ENCODE peak calls at places on chromosomes 11 and 22, in six cellular contexts. One of them, this sample, is unnamed.
A peak's percentile ranks its signal among the peaks of the same experiment; 100 is the strongest.

GRCh38 chr22:22397292-22397870 is 111.2 kb downstream of the ZNF280B start:
- DNase-seq in chondrocyte: no peak
- DNase-seq in heart right ventricle: no peak
- DNase-seq in suprapubic skin: no peak
- DNase-seq in astrocyte of the spinal cord: peak; percentile 17
- DNase-seq in mucosa of descending colon: no peak
- DNase-seq in this sample: no peak

GRCh38 chr22:27554106-27554814 is 247.3 kb downstream of the MN1 start:
- DNase-seq in heart right ventricle: no peak
- DNase-seq in astrocyte of the spinal cord: peak; percentile 36
- DNase-seq in suprapubic skin: no peak
- DNase-seq in mucosa of descending colon: peak; percentile 62
- DNase-seq in chondrocyte: no peak
- DNase-seq in this sample: no peak

GRCh38 chr11:67563354-67564114 is 20.1 kb upstream of the GSTP1 start:
- DNase-seq in mucosa of descending colon: peak; percentile 68
- DNase-seq in chondrocyte: no peak
- DNase-seq in heart right ventricle: peak; percentile 38
- DNase-seq in suprapubic skin: no peak
- DNase-seq in astrocyte of the spinal cord: peak; percentile 87
- DNase-seq in this sample: no peak

GRCh38 chr22:23063539-23064380 is 6.6 kb upstream of the GNAZ start:
- DNase-seq in chondrocyte: peak; percentile 85
- DNase-seq in astrocyte of the spinal cord: no peak
- DNase-seq in heart right ventricle: peak; percentile 9
- DNase-seq in suprapubic skin: peak; percentile 77
- DNase-seq in mucosa of descending colon: no peak
- DNase-seq in this sample: no peak

GRCh38 chr11:6269994-6270393 is 10.4 kb downstream of the CCKBR start:
- DNase-seq in suprapubic skin: no peak
- DNase-seq in mucosa of descending colon: no peak
- DNase-seq in astrocyte of the spinal cord: no peak
- DNase-seq in heart right ventricle: no peak
- DNase-seq in chondrocyte: no peak
- DNase-seq in this sample: no peak

GRCh38 chr22:48592066-48592345 is 1235.7 kb downstream of the BRD1 start:
- DNase-seq in chondrocyte: no peak
- DNase-seq in mucosa of descending colon: no peak
- DNase-seq in suprapubic skin: no peak
- DNase-seq in heart right ventricle: no peak
- DNase-seq in astrocyte of the spinal cord: no peak
- DNase-seq in this sample: no peak

GRCh38 chr11:67484847-67485311 is 2.1 kb downstream of the AIP start:
- DNase-seq in astrocyte of the spinal cord: no peak
- DNase-seq in mucosa of descending colon: no peak
- DNase-seq in suprapubic skin: peak; percentile 78
- DNase-seq in chondrocyte: no peak
- DNase-seq in heart right ventricle: no peak
- DNase-seq in this sample: no peak

GRCh38 chr22:29716814-29717213 is 3.0 kb upstream of the CABP7 start:
- DNase-seq in suprapubic skin: no peak
- DNase-seq in chondrocyte: no peak
- DNase-seq in astrocyte of the spinal cord: peak; percentile 76
- DNase-seq in heart right ventricle: peak; percentile 54
- DNase-seq in mucosa of descending colon: peak; percentile 72
- DNase-seq in this sample: peak; percentile 84

GRCh38 chr11:102920118-102920684 is 35.3 kb downstream of the MMP13 start:
- DNase-seq in suprapubic skin: no peak
- DNase-seq in chondrocyte: no peak
- DNase-seq in mucosa of descending colon: no peak
- DNase-seq in heart right ventricle: no peak
- DNase-seq in astrocyte of the spinal cord: no peak
- DNase-seq in this sample: no peak

GRCh38 chr11:122923302-122923701 is 40.7 kb downstream of the JHY start:
- DNase-seq in astrocyte of the spinal cord: no peak
- DNase-seq in chondrocyte: no peak
- DNase-seq in suprapubic skin: no peak
- DNase-seq in heart right ventricle: no peak
- DNase-seq in mucosa of descending colon: no peak
- DNase-seq in this sample: no peak

GRCh38 chr11:72812604-72812967 is 1.6 kb upstream of the ATG16L2 start:
- DNase-seq in astrocyte of the spinal cord: no peak
- DNase-seq in chondrocyte: no peak
- DNase-seq in heart right ventricle: no peak
- DNase-seq in suprapubic skin: no peak
- DNase-seq in mucosa of descending colon: no peak
- DNase-seq in this sample: no peak

GRCh38 chr11:72814831-72815618 is 814 bp downstream of the ATG16L2 start:
- DNase-seq in suprapubic skin: no peak
- DNase-seq in heart right ventricle: no peak
- DNase-seq in astrocyte of the spinal cord: peak; percentile 68
- DNase-seq in chondrocyte: peak; percentile 77
- DNase-seq in mucosa of descending colon: peak; percentile 58
- DNase-seq in this sample: no peak

GRCh38 chr11:72812968-72813739 is 1.1 kb upstream of the ATG16L2 start:
- DNase-seq in astrocyte of the spinal cord: peak; percentile 39
- DNase-seq in mucosa of descending colon: peak; percentile 78
- DNase-seq in chondrocyte: no peak
- DNase-seq in suprapubic skin: no peak
- DNase-seq in heart right ventricle: no peak
- DNase-seq in this sample: no peak

GRCh38 chr11:72813740-72814138 is 472 bp upstream of the ATG16L2 start:
- DNase-seq in astrocyte of the spinal cord: no peak
- DNase-seq in mucosa of descending colon: peak; percentile 87
- DNase-seq in suprapubic skin: no peak
- DNase-seq in chondrocyte: peak; percentile 95
- DNase-seq in heart right ventricle: peak; percentile 86
- DNase-seq in this sample: no peak

GRCh38 chr11:72814139-72814830 is at the start of gene ATG16L2:
- DNase-seq in suprapubic skin: peak; percentile 91
- DNase-seq in astrocyte of the spinal cord: peak; percentile 92
- DNase-seq in mucosa of descending colon: peak; percentile 87
- DNase-seq in heart right ventricle: peak; percentile 90
- DNase-seq in chondrocyte: peak; percentile 94
- DNase-seq in this sample: peak; percentile 83
- TF ChIP-seq CTCF in suprapubic skin: peak; percentile 19
- TF ChIP-seq CTCF in astrocyte of the spinal cord: no peak
- TF ChIP-seq CTCF in mucosa of descending colon: peak; percentile 25
- TF ChIP-seq CTCF in heart right ventricle: peak; percentile 27
- TF ChIP-seq CTCF in chondrocyte: peak; percentile 49
- TF ChIP-seq CTCF in this sample: peak; percentile 29

DNA sequence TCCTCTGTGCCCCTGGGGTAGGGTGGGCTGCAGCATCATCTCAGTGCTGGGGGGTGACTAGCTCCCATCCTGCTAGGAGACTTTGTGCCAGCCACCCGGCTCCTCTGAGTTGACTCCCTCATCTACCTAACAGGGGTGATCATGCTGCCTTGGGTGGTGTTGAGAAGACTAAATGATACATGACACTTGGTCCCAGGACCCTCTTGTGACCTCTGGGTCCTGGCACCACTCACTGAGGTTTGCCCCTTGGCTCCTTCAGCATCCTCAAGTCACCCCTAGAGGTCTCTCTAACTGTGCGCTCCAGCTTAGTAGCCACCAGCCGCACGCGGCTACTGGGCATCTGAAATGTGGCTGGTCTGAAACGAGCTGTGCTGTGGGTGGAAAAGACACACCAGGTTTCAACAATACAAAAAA is 72.1 kb downstream of the LRRC32 start:
- DNase-seq in heart right ventricle: peak; percentile 51
- DNase-seq in chondrocyte: no peak
- DNase-seq in astrocyte of the spinal cord: peak; percentile 51
- DNase-seq in mucosa of descending colon: no peak
- DNase-seq in suprapubic skin: peak; percentile 77
- DNase-seq in this sample: no peak
- TF ChIP-seq CTCF in heart right ventricle: peak; percentile 35
- TF ChIP-seq CTCF in chondrocyte: peak; percentile 77
- TF ChIP-seq CTCF in astrocyte of the spinal cord: peak; percentile 62
- TF ChIP-seq CTCF in mucosa of descending colon: no peak
- TF ChIP-seq CTCF in suprapubic skin: no peak
- TF ChIP-seq CTCF in this sample: peak; percentile 53

GRCh38 chr11:9056467-9056866 is 34.9 kb downstream of the SCUBE2 start:
- DNase-seq in suprapubic skin: no peak
- DNase-seq in mucosa of descending colon: no peak
- DNase-seq in astrocyte of the spinal cord: no peak
- DNase-seq in heart right ventricle: no peak
- DNase-seq in chondrocyte: no peak
- DNase-seq in this sample: no peak

GRCh38 chr11:9061807-9062206 is 29.6 kb downstream of the SCUBE2 start:
- DNase-seq in astrocyte of the spinal cord: no peak
- DNase-seq in mucosa of descending colon: no peak
- DNase-seq in heart right ventricle: no peak
- DNase-seq in suprapubic skin: no peak
- DNase-seq in chondrocyte: no peak
- DNase-seq in this sample: no peak

GRCh38 chr11:9057032-9057431 is 34.4 kb downstream of the SCUBE2 start:
- DNase-seq in suprapubic skin: no peak
- DNase-seq in chondrocyte: no peak
- DNase-seq in mucosa of descending colon: no peak
- DNase-seq in astrocyte of the spinal cord: peak; percentile 22
- DNase-seq in heart right ventricle: no peak
- DNase-seq in this sample: no peak

GRCh38 chr11:9057888-9058287 is 33.5 kb downstream of the SCUBE2 start:
- DNase-seq in suprapubic skin: no peak
- DNase-seq in astrocyte of the spinal cord: no peak
- DNase-seq in heart right ventricle: no peak
- DNase-seq in chondrocyte: no peak
- DNase-seq in mucosa of descending colon: no peak
- DNase-seq in this sample: no peak

GRCh38 chr11:9060700-9061111 is 30.7 kb downstream of the SCUBE2 start:
- DNase-seq in suprapubic skin: no peak
- DNase-seq in mucosa of descending colon: no peak
- DNase-seq in astrocyte of the spinal cord: no peak
- DNase-seq in heart right ventricle: no peak
- DNase-seq in chondrocyte: no peak
- DNase-seq in this sample: no peak
- TF ChIP-seq CTCF in suprapubic skin: no peak
- TF ChIP-seq CTCF in mucosa of descending colon: no peak
- TF ChIP-seq CTCF in astrocyte of the spinal cord: no peak
- TF ChIP-seq CTCF in heart right ventricle: no peak
- TF ChIP-seq CTCF in chondrocyte: no peak
- TF ChIP-seq CTCF in this sample: peak; percentile 23

GRCh38 chr11:17692006-17692405 is 27.4 kb upstream of the MYOD1 start:
- DNase-seq in astrocyte of the spinal cord: no peak
- DNase-seq in heart right ventricle: no peak
- DNase-seq in mucosa of descending colon: no peak
- DNase-seq in chondrocyte: no peak
- DNase-seq in suprapubic skin: no peak
- DNase-seq in this sample: no peak
- TF ChIP-seq CTCF in astrocyte of the spinal cord: no peak
- TF ChIP-seq CTCF in heart right ventricle: no peak
- TF ChIP-seq CTCF in mucosa of descending colon: no peak
- TF ChIP-seq CTCF in chondrocyte: no peak
- TF ChIP-seq CTCF in suprapubic skin: no peak
- TF ChIP-seq CTCF in this sample: no peak

GRCh38 chr11:104946907-104947306 is 21.5 kb downstream of the CASP4 start:
- DNase-seq in suprapubic skin: no peak
- DNase-seq in chondrocyte: no peak
- DNase-seq in heart right ventricle: no peak
- DNase-seq in astrocyte of the spinal cord: peak; percentile 49
- DNase-seq in mucosa of descending colon: peak; percentile 74
- DNase-seq in this sample: no peak
- TF ChIP-seq CTCF in suprapubic skin: peak; percentile 44
- TF ChIP-seq CTCF in chondrocyte: peak; percentile 80
- TF ChIP-seq CTCF in heart right ventricle: no peak
- TF ChIP-seq CTCF in astrocyte of the spinal cord: peak; percentile 36
- TF ChIP-seq CTCF in mucosa of descending colon: peak; percentile 31
- TF ChIP-seq CTCF in this sample: peak; percentile 40

DNA sequence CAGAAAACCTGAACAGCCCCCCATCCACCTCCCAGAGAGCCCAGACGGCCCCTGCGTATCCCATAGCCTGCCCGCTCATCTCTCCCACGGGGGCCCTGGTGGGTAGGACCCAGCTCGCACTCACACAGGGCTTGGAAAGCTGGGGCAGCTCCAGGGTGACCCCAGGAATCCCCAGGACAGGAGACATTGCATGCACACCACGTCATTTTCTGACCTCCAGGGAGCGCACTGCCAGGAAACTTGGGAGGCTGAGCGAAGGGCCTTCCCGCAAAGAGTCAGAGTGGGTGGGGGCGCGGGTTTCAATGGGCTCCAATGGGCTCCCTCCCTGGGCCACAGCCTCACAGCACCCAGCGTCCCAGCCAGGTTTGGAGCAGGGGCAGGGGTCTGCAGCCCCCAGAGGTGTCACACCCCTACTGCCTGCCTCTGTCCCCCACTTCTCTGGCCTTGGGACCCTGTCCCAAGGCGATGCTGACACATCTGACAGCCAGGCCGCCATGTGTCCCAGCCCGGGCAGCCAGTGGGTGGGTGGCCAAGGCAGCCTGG is 8.2 kb upstream of the SYT8 start:
- DNase-seq in heart right ventricle: peak; percentile 22
- DNase-seq in chondrocyte: peak; percentile 93
- DNase-seq in astrocyte of the spinal cord: peak; percentile 83
- DNase-seq in mucosa of descending colon: peak; percentile 65
- DNase-seq in suprapubic skin: peak; percentile 73
- DNase-seq in this sample: no peak
- TF ChIP-seq CTCF in heart right ventricle: no peak
- TF ChIP-seq CTCF in chondrocyte: peak; percentile 73
- TF ChIP-seq CTCF in astrocyte of the spinal cord: peak; percentile 38
- TF ChIP-seq CTCF in mucosa of descending colon: no peak
- TF ChIP-seq CTCF in suprapubic skin: no peak
- TF ChIP-seq CTCF in this sample: no peak

DNA sequence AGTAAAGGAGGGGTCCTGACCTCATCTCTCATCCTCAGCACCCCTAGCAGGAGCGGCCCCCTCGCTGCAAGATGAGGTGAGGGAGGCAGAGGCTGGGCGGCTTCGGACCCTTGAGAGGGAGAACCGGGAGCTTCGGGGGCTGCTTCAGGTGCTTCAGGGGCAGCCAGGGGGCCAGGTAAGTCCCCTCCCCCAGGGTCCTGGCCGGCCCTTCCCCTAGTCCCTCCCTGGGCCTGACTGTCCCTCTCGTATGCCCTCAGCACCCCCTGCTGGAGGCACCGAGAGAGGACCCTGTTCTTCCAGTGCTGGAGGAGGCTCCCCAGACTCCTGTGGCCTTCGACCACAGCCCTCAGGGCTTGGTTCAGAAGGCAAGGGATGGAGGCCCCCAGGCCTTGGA is 3.7 kb downstream of the CCDC88B start:
- DNase-seq in astrocyte of the spinal cord: no peak
- DNase-seq in suprapubic skin: no peak
- DNase-seq in chondrocyte: no peak
- DNase-seq in mucosa of descending colon: no peak
- DNase-seq in heart right ventricle: no peak
- DNase-seq in this sample: no peak
- TF ChIP-seq CTCF in astrocyte of the spinal cord: peak; percentile 38
- TF ChIP-seq CTCF in suprapubic skin: no peak
- TF ChIP-seq CTCF in chondrocyte: peak; percentile 45
- TF ChIP-seq CTCF in mucosa of descending colon: no peak
- TF ChIP-seq CTCF in heart right ventricle: no peak
- TF ChIP-seq CTCF in this sample: peak; percentile 32

DNA sequence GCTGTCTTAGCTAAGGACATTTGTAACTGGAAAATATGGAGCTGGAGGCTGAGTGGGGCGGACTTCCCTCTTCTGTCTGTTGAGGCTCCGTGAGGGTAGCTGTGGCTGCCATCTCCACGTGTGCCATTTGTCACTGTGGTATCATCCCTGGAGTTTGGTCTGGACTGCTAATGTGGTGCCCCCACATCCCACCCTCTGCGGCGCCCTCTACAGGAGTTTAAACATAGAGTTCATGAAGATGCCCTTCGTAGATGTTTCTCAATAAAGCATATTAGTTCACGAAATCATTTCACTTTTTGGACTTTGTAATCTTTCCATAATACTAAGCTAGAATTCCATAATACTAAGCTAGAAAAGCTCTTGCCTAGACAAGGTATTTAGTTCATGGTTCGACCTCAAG is 52.4 kb downstream of the TECTA start:
- DNase-seq in heart right ventricle: no peak
- DNase-seq in astrocyte of the spinal cord: no peak
- DNase-seq in suprapubic skin: no peak
- DNase-seq in mucosa of descending colon: no peak
- DNase-seq in chondrocyte: no peak
- DNase-seq in this sample: no peak
- TF ChIP-seq CTCF in heart right ventricle: no peak
- TF ChIP-seq CTCF in astrocyte of the spinal cord: no peak
- TF ChIP-seq CTCF in suprapubic skin: no peak
- TF ChIP-seq CTCF in mucosa of descending colon: no peak
- TF ChIP-seq CTCF in chondrocyte: no peak
- TF ChIP-seq CTCF in this sample: no peak